ENCODE peak calls at places on chromosomes 7 and 10, in four cellular contexts. F, V, E and P are unnamed samples.

GRCh38 chr10:60809157-60809556 is 30.9 kb downstream of the CDK1 start:
- DNase-seq in F (no peak), V (no peak), E (no peak), P (no peak)

GRCh38 chr10:94780844-94781243 is 18.4 kb downstream of the CYP2C19 start:
- DNase-seq in F (no peak), V (no peak), E (no peak), P (no peak)

GRCh38 chr7:135180122-135180521 is 9.6 kb upstream of the CYREN start:
- DNase-seq in F (no peak), V (no peak), E (no peak), P (no peak)

GRCh38 chr10:103861501-103861900 is 6.1 kb upstream of the SH3PXD2A start:
- DNase-seq in F (no peak), V (no peak), E (no peak), P (no peak)

GRCh38 chr10:35998036-35998435 is 355.9 kb upstream of the FZD8 start:
- DNase-seq in F (no peak), V (no peak), E (no peak), P (peak; percentile 14)

GRCh38 chr10:96416643-96417042 is 57.8 kb upstream of the OPALIN start:
- DNase-seq in F (no peak), V (no peak), E (no peak), P (no peak)

GRCh38 chr10:2851544-2851943 is 215.8 kb upstream of the PFKP start:
- DNase-seq in F (no peak), V (no peak), E (no peak), P (no peak)

GRCh38 chr7:131431289-131431688 is 103.6 kb downstream of the MKLN1 start:
- DNase-seq in F (no peak), V (no peak), E (no peak), P (no peak)

GRCh38 chr7:88322151-88322550 is 15.5 kb upstream of the STEAP4 start:
- DNase-seq in F (no peak), V (no peak), E (no peak), P (no peak)

GRCh38 chr7:149220534-149220933 is 18.9 kb upstream of the ZNF212 start:
- DNase-seq in F (no peak), V (no peak), E (no peak), P (peak; percentile 30)

GRCh38 chr7:14207711-14208110 is 218.2 kb upstream of the ETV1 start:
- DNase-seq in F (no peak), V (no peak), E (no peak), P (no peak)

GRCh38 chr10:77700086-77700485 is 62.5 kb upstream of the KCNMA1 start:
- DNase-seq in F (no peak), V (no peak), E (no peak), P (no peak)

GRCh38 chr10:123459371-123460224 is 206.6 kb upstream of the GPR26 start:
- DNase-seq in F (no peak), V (no peak), E (no peak), P (no peak)

GRCh38 chr10:47038881-47039557 is 127.8 kb downstream of the PTPN20 start:
- DNase-seq in F (peak; percentile 27), V (no peak), E (no peak), P (no peak)

GRCh38 chr10:50362547-50363125 is 111.3 kb upstream of the ASAH2 start:
- DNase-seq in F (no peak), V (no peak), E (no peak), P (no peak)

GRCh38 chr10:13803566-13804554 is 217.1 kb downstream of the PRPF18 start:
- DNase-seq in F (no peak), V (no peak), E (no peak), P (no peak)

GRCh38 chr10:11154333-11154732 is 136.7 kb downstream of the CELF2 start:
- DNase-seq in F (no peak), V (no peak), E (no peak), P (no peak)

GRCh38 chr7:151313857-151314256 is 27.8 kb upstream of the NUB1 start:
- DNase-seq in F (no peak), V (no peak), E (no peak), P (no peak)

GRCh38 chr10:11702264-11702663 is 39.9 kb upstream of the ECHDC3 start:
- DNase-seq in F (no peak), V (no peak), E (no peak), P (no peak)

GRCh38 chr7:2014391-2015241 is 218.1 kb downstream of the MAD1L1 start:
- DNase-seq in F (peak; percentile 58), V (peak; percentile 45), E (peak; percentile 1), P (no peak)